ENCODE peak calls at places on chromosomes 1 and 21, in seven cellular contexts. P is A549, Q is tibial nerve, R is ovary, N is stomach, A is suprapubic skin, W is transverse colon. K is an unnamed sample.

GRCh38 chr1:22673486-22674409 is 20.7 kb downstream of the C1QB start:
- DNase-seq in P (peak; percentile 52), Q (peak; percentile 60), R (no peak), N (peak; percentile 48), A (no peak), W (peak; percentile 79), K (no peak)

GRCh38 chr1:160674415-160674814 is 27.6 kb upstream of the SLAMF1 start:
- DNase-seq in P (no peak), Q (no peak), R (no peak), N (no peak), A (no peak), W (peak; percentile 68), K (no peak)

GRCh38 chr1:224495861-224496260 is 61.3 kb upstream of the WDR26 start:
- DNase-seq in P (no peak), Q (no peak), R (no peak), N (no peak), A (no peak), W (no peak), K (no peak)

GRCh38 chr1:6475381-6476133 is 9.6 kb upstream of the TNFRSF25 start:
- DNase-seq in P (no peak), Q (peak; percentile 46), R (peak; percentile 69), N (peak; percentile 81), A (no peak), W (peak; percentile 79), K (no peak)

GRCh38 chr1:66025188-66025587 is 232.5 kb downstream of the PDE4B start:
- DNase-seq in P (no peak), Q (no peak), R (no peak), N (no peak), A (no peak), W (no peak), K (no peak)

GRCh38 chr1:87243573-87243972 is 85.1 kb upstream of the LMO4 start:
- DNase-seq in P (no peak), Q (no peak), R (no peak), N (no peak), A (no peak), W (no peak), K (no peak)

GRCh38 chr1:203499643-203500278 is 5.8 kb downstream of the OPTC start:
- DNase-seq in P (no peak), Q (no peak), R (no peak), N (no peak), A (no peak), W (no peak), K (no peak)

GRCh38 chr1:157405662-157406061 is 146.7 kb downstream of the FCRL5 start:
- DNase-seq in P (no peak), Q (no peak), R (no peak), N (no peak), A (no peak), W (no peak), K (no peak)

GRCh38 chr1:217660353-217661062 is 29.4 kb downstream of the SPATA17 start:
- DNase-seq in P (peak; percentile 82), Q (no peak), R (no peak), N (no peak), A (no peak), W (no peak), K (no peak)

GRCh38 chr1:10388387-10388715 is 10.5 kb upstream of the PGD start:
- DNase-seq in P (peak; percentile 89), Q (no peak), R (no peak), N (no peak), A (no peak), W (no peak), K (no peak)

GRCh38 chr1:48701445-48701844 is 75.2 kb downstream of the BEND5 start:
- DNase-seq in P (no peak), Q (no peak), R (no peak), N (no peak), A (no peak), W (no peak), K (no peak)

GRCh38 chr21:34166468-34166867 is 93.1 kb downstream of the MRPS6 start:
- DNase-seq in P (peak; percentile 4), Q (no peak), R (no peak), N (no peak), A (no peak), W (no peak), K (no peak)

GRCh38 chr1:200981278-200981677 is 42.2 kb downstream of the KIF21B start:
- DNase-seq in P (no peak), Q (no peak), R (no peak), N (no peak), A (no peak), W (no peak), K (no peak)

GRCh38 chr21:39055167-39055767 is 128.0 kb downstream of the PSMG1 start:
- DNase-seq in P (no peak), Q (no peak), R (no peak), N (no peak), A (no peak), W (no peak), K (no peak)

GRCh38 chr21:34333150-34333739 is 30.6 kb upstream of the KCNE2 start:
- DNase-seq in P (no peak), Q (no peak), R (no peak), N (no peak), A (no peak), W (no peak), K (no peak)

GRCh38 chr1:40665335-40666171 is at the start of gene RIMS3:
- DNase-seq in P (peak; percentile 55), Q (peak; percentile 72), R (peak; percentile 86), N (peak; percentile 83), A (peak; percentile 80), W (peak; percentile 87), K (no peak)

GRCh38 chr1:205438213-205439158 is 16.6 kb upstream of the LEMD1 start:
- DNase-seq in P (peak; percentile 60), Q (peak; percentile 52), R (peak; percentile 91), N (peak; percentile 89), A (no peak), W (peak; percentile 87), K (no peak)

GRCh38 chr1:31216016-31216415 is 23.7 kb downstream of the NKAIN1 start:
- DNase-seq in P (no peak), Q (peak; percentile 9), R (peak; percentile 44), N (peak; percentile 54), A (no peak), W (peak; percentile 70), K (no peak)

DNA sequence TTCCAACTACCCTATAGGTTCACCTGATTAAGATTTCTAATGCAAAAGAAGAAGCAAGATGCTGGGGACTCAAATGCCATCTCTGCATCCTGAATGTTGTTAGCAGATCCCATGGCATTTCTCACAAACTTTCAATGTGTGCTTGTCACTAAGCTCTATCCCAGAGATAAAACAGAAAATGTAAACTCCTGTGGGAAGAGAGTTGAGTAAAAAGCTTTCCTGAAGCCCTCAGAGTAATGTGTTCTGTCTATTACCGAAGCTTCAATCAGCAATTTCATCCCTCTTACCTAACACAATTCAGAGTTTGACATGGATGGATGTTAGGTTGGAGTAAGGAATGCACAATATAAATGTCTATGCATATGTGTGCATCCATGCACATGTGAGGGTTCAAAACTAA is 829.9 kb upstream of the PRMT6 start:
- DNase-seq in P (no peak), Q (no peak), R (no peak), N (no peak), A (no peak), W (no peak), K (no peak)
- TF ChIP-seq EP300 in P (no peak), Q (no peak), R (no peak), N (no peak), A (no peak), W (no peak), K (no peak)

GRCh38 chr1:26077524-26077923 is 10.1 kb upstream of the TRIM63 start:
- DNase-seq in P (no peak), Q (no peak), R (no peak), N (no peak), A (no peak), W (no peak), K (no peak)

GRCh38 chr1:26079178-26079563 is 11.7 kb upstream of the TRIM63 start:
- DNase-seq in P (no peak), Q (no peak), R (no peak), N (no peak), A (no peak), W (no peak), K (no peak)

GRCh38 chr1:26079960-26080814 is 12.8 kb upstream of the TRIM63 start:
- DNase-seq in P (no peak), Q (no peak), R (no peak), N (no peak), A (no peak), W (no peak), K (no peak)

GRCh38 chr1:26081267-26082019 is 14.0 kb upstream of the TRIM63 start:
- DNase-seq in P (no peak), Q (no peak), R (no peak), N (no peak), A (no peak), W (no peak), K (no peak)

GRCh38 chr1:26078286-26079177 is 11.1 kb upstream of the TRIM63 start:
- DNase-seq in P (no peak), Q (no peak), R (no peak), N (no peak), A (no peak), W (peak; percentile 36), K (no peak)
- TF ChIP-seq EP300 in P (no peak), Q (no peak), R (no peak), N (no peak), A (no peak), W (no peak), K (no peak)

DNA sequence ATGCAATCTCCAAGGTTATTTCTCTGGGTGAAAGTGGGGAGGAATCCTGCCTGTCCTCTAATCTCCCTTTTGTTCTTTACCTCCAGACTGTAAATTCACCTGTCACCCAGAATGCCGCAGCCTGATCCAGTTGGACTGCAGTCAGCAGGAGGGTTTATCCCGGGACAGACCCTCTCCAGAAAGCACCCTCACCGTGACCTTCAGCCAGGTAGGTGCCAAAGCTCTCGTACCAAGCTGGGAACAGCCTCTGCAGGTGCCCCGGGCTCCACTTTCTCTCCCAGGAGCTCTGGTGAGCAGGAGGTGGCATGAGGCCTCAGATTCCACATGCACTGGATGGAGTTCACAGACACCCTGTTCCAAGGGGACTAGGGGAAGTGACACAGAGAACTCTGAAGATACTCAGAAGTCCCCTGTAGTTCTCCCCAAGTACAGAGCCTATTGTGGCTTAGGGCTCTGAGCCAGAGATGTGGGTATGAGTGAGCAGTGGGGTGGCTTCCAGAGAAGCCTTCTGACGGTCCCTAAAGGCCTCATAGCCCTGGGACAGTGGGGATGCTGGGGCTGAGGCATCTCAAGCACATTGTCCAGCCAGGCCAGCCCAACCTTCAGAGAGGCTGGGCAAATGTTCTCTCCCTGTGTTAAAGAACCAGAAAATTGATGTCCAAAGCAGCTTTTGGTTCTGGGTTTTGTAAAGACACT is 30.9 kb downstream of the RASSF5 start:
- DNase-seq in P (no peak), Q (no peak), R (no peak), N (peak; percentile 61), A (peak; percentile 40), W (no peak), K (no peak)
- TF ChIP-seq EP300 in P (no peak), Q (no peak), R (no peak), N (no peak), A (no peak), W (no peak), K (no peak)

DNA sequence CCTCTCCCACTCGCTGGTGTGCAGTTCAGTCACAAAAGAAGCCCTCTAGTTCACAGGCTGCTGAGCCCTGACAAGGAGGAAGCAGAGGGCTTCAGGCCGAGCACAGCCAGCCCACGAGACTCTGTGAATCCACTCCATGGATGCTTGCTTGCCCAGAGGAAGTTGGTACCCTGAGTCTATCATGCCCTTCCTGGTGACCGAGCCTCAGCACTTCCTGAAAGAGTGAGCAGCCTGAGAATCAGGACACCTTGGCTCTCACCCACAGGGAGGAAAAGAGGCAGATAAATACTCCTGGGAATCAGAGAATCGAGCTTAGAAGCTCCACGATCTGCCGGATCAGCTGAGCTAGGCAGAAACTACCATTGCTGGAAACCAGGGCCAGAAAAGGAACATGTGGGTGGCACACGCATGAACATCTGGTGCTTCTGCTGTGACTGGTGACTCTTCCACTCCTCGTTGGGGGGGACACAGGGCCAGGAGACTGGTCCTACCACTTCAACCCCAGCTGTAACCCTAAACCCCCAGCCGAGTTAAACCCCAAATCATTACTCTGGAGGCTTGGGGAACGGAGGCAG is 376.3 kb upstream of the CAMK1G start:
- DNase-seq in P (no peak), Q (no peak), R (no peak), N (no peak), A (no peak), W (no peak), K (no peak)
- TF ChIP-seq EP300 in P (no peak), Q (no peak), R (no peak), N (no peak), A (no peak), W (no peak), K (no peak)

K was measured in esophagus muscularis mucosa.